ENCODE peak calls at places on chromosomes 11 and 22, in eight cellular contexts. X is PC-3, O is GM23338, S is neural progenitor cell, U is MM.1S, A is GM23248, T is hepatocyte, C is OCI-LY7. Z is an unnamed sample.

GRCh38 chr11:69010964-69011623 is 2.0 kb downstream of the MRGPRF start:
- DNase-seq in X (no peak), O (peak), S (peak), U (no peak), A (peak), T (peak), C (peak), Z (peak)

GRCh38 chr22:50169774-50170341 is 673 bp upstream of the PANX2 start:
- DNase-seq in X (peak), O (peak), S (peak), U (peak), A (peak), T (peak), C (no peak), Z (no peak)

GRCh38 chr11:33893711-33894401 is 2.0 kb upstream of the LMO2 start:
- DNase-seq in X (no peak), O (no peak), S (no peak), U (peak), A (no peak), T (no peak), C (peak), Z (no peak)

GRCh38 chr11:34357646-34358257 is at the start of gene ABTB2:
- DNase-seq in X (peak), O (peak), S (peak), U (peak), A (peak), T (peak), C (peak), Z (peak)

GRCh38 chr22:41971431-41971830 is 2.2 kb downstream of the SEPTIN3 start:
- DNase-seq in X (no peak), O (no peak), S (no peak), U (no peak), A (no peak), T (no peak), C (no peak), Z (no peak)

GRCh38 chr11:8066911-8067455 is 14.0 kb upstream of the TUB start:
- DNase-seq in X (no peak), O (no peak), S (no peak), U (no peak), A (peak), T (no peak), C (no peak), Z (no peak)

GRCh38 chr11:74282863-74283484 is 28.5 kb downstream of the P4HA3 start:
- DNase-seq in X (no peak), O (peak), S (peak), U (no peak), A (peak), T (no peak), C (no peak), Z (no peak)

GRCh38 chr11:3134651-3135490 is 30.2 kb downstream of the OSBPL5 start:
- DNase-seq in X (no peak), O (no peak), S (no peak), U (no peak), A (no peak), T (no peak), C (no peak), Z (no peak)

GRCh38 chr11:118536726-118537125 is 5.7 kb downstream of the TMEM25 start:
- DNase-seq in X (no peak), O (no peak), S (no peak), U (no peak), A (peak), T (no peak), C (no peak), Z (no peak)

GRCh38 chr11:8777907-8778767 is 95.5 kb downstream of the RPL27A start:
- DNase-seq in X (no peak), O (no peak), S (peak), U (no peak), A (peak), T (peak), C (peak), Z (no peak)

GRCh38 chr22:26054846-26055245 is 114.4 kb upstream of the SEZ6L start:
- DNase-seq in X (no peak), O (no peak), S (peak), U (no peak), A (no peak), T (no peak), C (no peak), Z (no peak)
- TF ChIP-seq EZH2phosphoT487 in X (no peak), O (no peak), S (no peak), U (no peak), A (no peak), T (no peak), C (no peak), Z (no peak)

DNA sequence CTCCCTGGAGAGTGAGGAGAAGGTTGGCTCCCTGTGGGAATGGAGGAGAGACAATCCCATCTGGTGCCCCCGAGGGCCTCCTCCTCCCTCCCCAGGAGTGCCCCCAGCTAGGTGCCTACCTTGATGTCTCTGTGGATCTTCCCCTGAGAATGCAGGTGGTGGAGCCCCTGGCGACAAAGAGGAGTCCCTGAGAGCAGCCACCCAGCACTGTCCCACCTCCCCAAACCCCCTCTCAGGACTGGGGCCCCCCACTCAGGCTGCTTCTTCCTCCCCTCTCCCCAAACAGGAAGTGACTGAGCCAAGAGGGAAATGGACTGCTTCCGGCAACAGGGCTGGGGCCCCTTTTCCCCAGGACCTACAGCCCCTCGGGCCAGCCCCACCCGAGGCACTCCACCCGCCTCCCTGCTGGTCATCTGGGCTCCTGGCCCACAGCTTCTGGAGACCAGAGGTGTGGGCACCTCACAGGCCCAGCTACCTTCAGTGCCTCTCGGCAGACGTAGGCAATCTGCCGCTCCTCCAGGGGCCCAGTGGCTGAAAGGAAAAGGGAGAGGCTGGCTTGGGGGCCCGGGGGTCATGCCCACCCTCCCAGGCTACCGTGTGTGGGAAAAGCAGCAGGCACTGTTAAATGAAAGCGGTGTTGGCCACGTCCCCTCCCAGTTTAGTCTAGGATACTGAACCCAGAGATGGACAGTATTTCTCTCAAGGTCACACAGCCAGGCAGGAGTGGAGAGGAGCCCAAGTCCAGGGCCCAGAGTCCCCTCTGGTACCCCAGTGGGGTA is 1.2 kb downstream of the MAP4K2 start:
- DNase-seq in X (no peak), O (no peak), S (no peak), U (no peak), A (no peak), T (no peak), C (peak), Z (no peak)
- TF ChIP-seq EZH2phosphoT487 in X (no peak), O (no peak), S (no peak), U (no peak), A (no peak), T (no peak), C (no peak), Z (no peak)

DNA sequence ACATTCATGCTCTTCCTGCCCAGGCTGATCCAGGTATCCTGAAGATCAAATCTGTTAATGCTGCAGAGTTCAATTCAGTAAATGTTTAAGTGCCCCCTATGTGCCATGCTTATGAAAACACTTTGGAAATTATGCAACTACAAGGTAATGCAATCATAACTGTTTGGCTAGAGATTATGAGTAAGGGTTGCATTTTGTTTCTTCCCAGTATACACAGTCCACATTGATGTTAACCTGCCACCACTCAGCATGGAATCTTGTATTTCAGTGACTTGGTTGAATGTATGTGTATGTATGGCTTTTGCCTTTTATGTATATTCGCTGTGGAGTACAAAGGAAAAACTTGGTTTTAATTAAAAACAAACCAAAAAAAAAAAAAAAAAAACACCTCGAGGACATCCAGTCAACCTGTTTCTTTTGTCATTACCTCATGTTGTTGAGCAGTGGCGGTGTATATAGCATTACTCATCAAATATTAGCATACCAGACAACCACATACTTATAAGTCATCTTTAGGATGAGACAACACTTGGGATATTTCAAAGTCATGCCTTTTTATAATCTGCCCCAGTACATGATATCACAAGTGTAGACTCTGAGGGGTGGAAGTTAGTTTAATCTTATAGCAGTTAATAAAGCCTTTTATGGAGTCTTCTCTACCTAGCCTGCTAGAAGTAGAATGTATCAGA is 86.1 kb upstream of the HORMAD2 start:
- DNase-seq in X (peak), O (no peak), S (no peak), U (no peak), A (peak), T (no peak), C (no peak), Z (no peak)
- TF ChIP-seq EZH2phosphoT487 in X (no peak), O (no peak), S (no peak), U (no peak), A (peak), T (no peak), C (no peak), Z (no peak)

DNA sequence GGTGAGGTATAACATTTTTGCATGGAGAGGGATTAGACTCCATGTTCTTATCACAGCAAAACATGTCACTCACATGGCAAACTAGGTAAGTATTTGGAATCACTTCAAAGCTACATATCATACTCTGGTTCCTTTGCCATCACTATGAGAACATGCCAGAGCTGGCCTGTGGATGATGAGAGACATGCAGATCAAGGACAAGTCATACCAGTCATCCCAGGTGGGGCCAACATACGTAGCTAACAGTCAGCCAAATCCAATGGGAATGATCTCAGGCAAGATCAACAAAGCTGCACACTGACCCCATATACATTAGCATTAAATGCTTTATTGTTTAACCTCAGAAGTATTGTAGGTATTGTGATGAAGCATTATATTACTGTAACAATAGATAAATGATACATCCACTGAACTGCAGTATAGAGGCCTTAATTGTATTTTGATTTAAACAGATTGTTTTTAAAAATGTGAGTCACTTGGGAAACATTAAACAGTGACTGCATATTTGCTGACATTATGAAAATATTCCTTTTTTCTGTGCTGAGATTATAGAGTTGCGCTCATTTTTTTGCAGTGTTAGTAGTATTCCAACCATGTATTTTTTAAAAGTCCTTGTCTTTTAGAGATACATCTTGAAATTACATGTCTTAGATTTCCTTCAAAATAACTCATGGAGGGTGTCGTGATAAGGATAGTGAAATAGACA is 37.3 kb upstream of the ARL14EP start:
- DNase-seq in X (no peak), O (no peak), S (no peak), U (no peak), A (no peak), T (no peak), C (no peak), Z (no peak)
- TF ChIP-seq EZH2phosphoT487 in X (no peak), O (no peak), S (no peak), U (no peak), A (no peak), T (no peak), C (no peak), Z (no peak)

GRCh38 chr22:27913162-27913741 is 5.8 kb downstream of the PITPNB start:
- DNase-seq in X (no peak), O (no peak), S (no peak), U (no peak), A (no peak), T (peak), C (peak), Z (no peak)

GRCh38 chr22:27919943-27920755 is 1.1 kb upstream of the PITPNB start:
- DNase-seq in X (peak), O (peak), S (peak), U (no peak), A (peak), T (peak), C (no peak), Z (no peak)

GRCh38 chr22:27919222-27919942 is at the start of gene PITPNB:
- DNase-seq in X (peak), O (peak), S (peak), U (peak), A (peak), T (peak), C (peak), Z (peak)

GRCh38 chr22:27918351-27919221 is 470 bp downstream of the PITPNB start:
- DNase-seq in X (peak), O (peak), S (peak), U (peak), A (peak), T (peak), C (peak), Z (no peak)
- TF ChIP-seq EZH2phosphoT487 in X (no peak), O (no peak), S (no peak), U (no peak), A (no peak), T (no peak), C (no peak), Z (no peak)

DNA sequence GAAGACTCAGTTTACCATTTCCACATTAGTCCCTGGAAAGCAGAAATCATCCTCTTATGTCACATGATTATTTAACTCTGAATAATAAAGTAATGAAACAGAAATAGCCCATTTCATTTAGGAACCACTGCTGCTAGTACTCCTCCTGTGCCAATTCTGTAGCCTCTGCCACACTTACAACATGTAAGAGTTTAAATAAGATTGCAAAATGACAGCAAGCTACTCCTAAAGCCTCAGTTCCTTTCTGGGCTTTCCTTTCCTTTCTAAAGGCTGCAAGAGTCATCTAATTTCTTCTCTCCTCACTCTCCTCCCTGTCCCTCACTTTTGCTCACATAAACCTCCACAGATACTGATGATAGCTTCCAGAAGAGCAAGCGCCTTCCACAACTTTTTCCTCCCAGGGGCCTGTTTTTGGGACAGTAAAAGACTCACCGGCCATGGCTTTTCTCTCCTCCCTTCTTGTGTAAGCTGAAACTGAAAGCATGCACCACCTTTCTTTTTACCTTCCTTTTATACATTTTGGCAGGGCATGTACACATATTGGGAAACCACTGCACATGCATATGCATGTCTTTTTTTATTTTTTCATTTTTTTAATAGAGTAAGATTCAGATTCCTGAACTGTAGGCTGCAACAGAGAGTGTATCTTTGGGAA is 38.5 kb downstream of the CARD18 start:
- DNase-seq in X (no peak), O (no peak), S (no peak), U (peak), A (no peak), T (no peak), C (no peak), Z (no peak)
- TF ChIP-seq EZH2phosphoT487 in X (no peak), O (no peak), S (no peak), U (no peak), A (no peak), T (no peak), C (no peak), Z (no peak)

DNA sequence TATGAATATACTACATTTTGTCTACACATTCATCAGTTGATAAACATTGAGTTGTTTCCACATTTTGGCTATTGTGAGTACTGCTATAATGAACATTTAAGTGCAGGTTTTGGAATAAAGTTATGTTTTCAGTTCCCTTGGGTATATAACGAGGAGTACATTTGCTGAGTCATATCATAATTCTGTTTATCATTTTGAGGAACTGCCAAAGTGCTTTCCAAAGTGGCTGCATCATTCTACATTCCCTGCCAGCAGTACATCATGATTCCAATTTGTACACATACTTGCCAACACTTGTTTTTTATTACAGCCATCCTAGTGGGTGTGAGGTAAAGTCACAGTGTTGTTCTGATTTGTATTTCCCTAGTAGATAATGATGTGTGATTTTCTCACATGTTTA is 1458.6 kb upstream of the TENM4 start:
- DNase-seq in X (peak), O (no peak), S (no peak), U (no peak), A (peak), T (no peak), C (no peak), Z (no peak)
- TF ChIP-seq EZH2phosphoT487 in X (no peak), O (no peak), S (no peak), U (no peak), A (no peak), T (no peak), C (no peak), Z (no peak)

DNA sequence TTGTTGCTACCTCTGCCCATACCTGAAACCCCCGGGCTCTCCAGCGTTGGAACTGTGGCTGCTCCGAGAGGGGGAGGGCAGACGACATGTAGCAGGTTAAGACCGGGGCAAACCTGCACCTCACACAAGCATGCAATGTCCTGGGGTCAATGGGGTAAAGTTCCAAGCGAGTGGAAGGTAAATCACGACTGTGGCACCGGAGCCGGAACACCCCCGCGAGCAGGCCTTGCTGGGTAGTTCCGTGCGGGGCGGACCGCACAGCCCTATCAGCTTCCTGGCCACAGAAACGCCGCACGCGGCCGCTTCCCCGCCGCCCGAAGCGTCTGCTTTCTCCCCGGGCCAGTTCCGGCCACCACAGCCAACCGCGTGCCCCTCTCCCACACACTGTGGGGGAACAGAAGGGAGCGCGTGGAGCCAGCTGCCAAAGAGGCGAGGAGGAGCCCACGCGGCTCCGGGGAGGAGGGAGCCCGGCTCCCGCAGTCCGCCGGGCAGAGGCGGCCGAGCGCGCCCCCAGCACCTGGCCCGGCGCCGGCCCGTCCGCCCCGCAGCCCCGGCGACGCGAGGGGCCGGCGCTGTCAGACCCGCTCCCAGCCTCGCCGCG is 1.6 kb downstream of the SPTBN2 start:
- DNase-seq in X (peak), O (peak), S (peak), U (peak), A (peak), T (peak), C (peak), Z (no peak)
- TF ChIP-seq EZH2phosphoT487 in X (no peak), O (no peak), S (no peak), U (no peak), A (peak), T (no peak), C (no peak), Z (no peak)

GRCh38 chr22:39299829-39300178 is 19.6 kb downstream of the RPL3 start:
- DNase-seq in X (no peak), O (peak), S (no peak), U (no peak), A (no peak), T (no peak), C (peak), Z (no peak)
- TF ChIP-seq EZH2phosphoT487 in X (no peak), O (no peak), S (no peak), U (no peak), A (no peak), T (no peak), C (no peak), Z (no peak)

GRCh38 chr11:36683823-36684222 is 85.8 kb upstream of the RAG2 start:
- DNase-seq in X (no peak), O (no peak), S (no peak), U (no peak), A (no peak), T (no peak), C (no peak), Z (no peak)

GRCh38 chr11:36689442-36689841 is 91.4 kb upstream of the RAG2 start:
- DNase-seq in X (no peak), O (no peak), S (no peak), U (no peak), A (no peak), T (no peak), C (no peak), Z (no peak)

GRCh38 chr11:36688892-36689291 is 90.9 kb upstream of the RAG2 start:
- DNase-seq in X (no peak), O (no peak), S (no peak), U (no peak), A (no peak), T (no peak), C (no peak), Z (no peak)

GRCh38 chr11:36688132-36688531 is 90.1 kb upstream of the RAG2 start:
- DNase-seq in X (no peak), O (no peak), S (no peak), U (no peak), A (no peak), T (no peak), C (no peak), Z (no peak)

GRCh38 chr11:36684840-36685800 is 87.1 kb upstream of the RAG2 start:
- DNase-seq in X (no peak), O (no peak), S (no peak), U (peak), A (no peak), T (no peak), C (no peak), Z (no peak)
- TF ChIP-seq EZH2phosphoT487 in X (no peak), O (no peak), S (no peak), U (no peak), A (no peak), T (no peak), C (no peak), Z (no peak)